ENCODE peak calls at places on chromosomes 7 and 10, in five cellular contexts. Y is brain microvascular endothelial cell, V is progenitor cell of endocrine pancreas, U is BE2C, X is WTC11. R is an unnamed sample.

GRCh38 chr7:70156052-70156451 is 557.8 kb downstream of the AUTS2 start:
- DNase-seq in Y (no peak), U (no peak), V (no peak), X (no peak), R (no peak)

GRCh38 chr7:105567024-105567423 is 14.3 kb downstream of the EFCAB10 start:
- DNase-seq in Y (no peak), V (no peak), X (no peak), U (no peak), R (no peak)

GRCh38 chr7:128104109-128104742 is 73.0 kb upstream of the LRRC4 start:
- DNase-seq in X (peak), V (no peak), U (peak), Y (peak), R (peak)

GRCh38 chr10:121928528-121928884 is 675 bp upstream of the ATE1 start:
- DNase-seq in X (no peak), V (no peak), U (no peak), Y (no peak), R (no peak)

GRCh38 chr10:75019360-75019759 is 92.1 kb upstream of the SAMD8 start:
- DNase-seq in X (no peak), Y (no peak), V (no peak), U (no peak), R (no peak)

GRCh38 chr7:32047075-32047474 is 23.1 kb downstream of the PDE1C start:
- DNase-seq in U (no peak), X (no peak), Y (no peak), V (no peak), R (no peak)

GRCh38 chr10:33327750-33328149 is 6.7 kb downstream of the NRP1 start:
- DNase-seq in U (no peak), X (no peak), Y (peak), V (no peak), R (no peak)

GRCh38 chr10:60594476-60595051 is 183.7 kb upstream of the CDK1 start:
- DNase-seq in V (no peak), Y (peak), X (no peak), U (no peak), R (no peak)

GRCh38 chr10:124653811-124654651 is 90.1 kb downstream of the FAM53B start:
- DNase-seq in X (no peak), Y (no peak), V (no peak), U (no peak), R (no peak)

GRCh38 chr7:129089521-129090212 is 34.8 kb upstream of the TNPO3 start:
- DNase-seq in V (no peak), Y (peak), X (no peak), U (no peak), R (no peak)

GRCh38 chr7:121391686-121392085 is 4.4 kb downstream of the FAM3C start:
- DNase-seq in U (no peak), X (no peak), V (no peak), Y (no peak), R (no peak)

GRCh38 chr7:100563809-100564400 is 9.8 kb downstream of the SAP25 start:
- DNase-seq in V (peak), Y (peak), U (peak), X (peak), R (peak)

GRCh38 chr10:103451871-103452713 is at the start of gene CALHM2:
- DNase-seq in Y (peak), V (no peak), X (peak), U (peak), R (no peak)

GRCh38 chr7:102128303-102128702 is 158.4 kb upstream of the SH2B2 start:
- DNase-seq in V (no peak), Y (no peak), X (no peak), U (no peak), R (no peak)

GRCh38 chr7:47284691-47285246 is 297.1 kb downstream of the TNS3 start:
- DNase-seq in X (no peak), Y (no peak), V (no peak), U (no peak), R (no peak)

GRCh38 chr10:71575934-71576801 is 143.4 kb downstream of the C10orf105 start:
- DNase-seq in V (no peak), Y (no peak), U (peak), X (no peak), R (no peak)

GRCh38 chr7:102012941-102013461 is 195.6 kb downstream of the CUX1 start:
- DNase-seq in Y (peak), V (no peak), U (no peak), X (no peak), R (no peak)

GRCh38 chr10:15990523-15991129 is 130.3 kb upstream of the MINDY3 start:
- DNase-seq in Y (no peak), X (peak), V (no peak), U (no peak), R (no peak)

GRCh38 chr10:43339136-43339535 is 32.3 kb upstream of the FXYD4 start:
- DNase-seq in V (no peak), X (no peak), U (no peak), Y (no peak), R (no peak)

GRCh38 chr10:75358835-75359421 is 42.6 kb downstream of the ZNF503 start:
- DNase-seq in U (no peak), Y (peak), V (no peak), X (no peak), R (no peak)

GRCh38 chr10:125782661-125783060 is 7.0 kb upstream of the MMP21 start:
- DNase-seq in X (no peak), V (no peak), Y (no peak), U (no peak), R (no peak)

GRCh38 chr10:29324220-29324831 is 35.5 kb downstream of the LYZL1 start:
- DNase-seq in Y (peak), X (no peak), V (no peak), U (no peak), R (no peak)

DNA sequence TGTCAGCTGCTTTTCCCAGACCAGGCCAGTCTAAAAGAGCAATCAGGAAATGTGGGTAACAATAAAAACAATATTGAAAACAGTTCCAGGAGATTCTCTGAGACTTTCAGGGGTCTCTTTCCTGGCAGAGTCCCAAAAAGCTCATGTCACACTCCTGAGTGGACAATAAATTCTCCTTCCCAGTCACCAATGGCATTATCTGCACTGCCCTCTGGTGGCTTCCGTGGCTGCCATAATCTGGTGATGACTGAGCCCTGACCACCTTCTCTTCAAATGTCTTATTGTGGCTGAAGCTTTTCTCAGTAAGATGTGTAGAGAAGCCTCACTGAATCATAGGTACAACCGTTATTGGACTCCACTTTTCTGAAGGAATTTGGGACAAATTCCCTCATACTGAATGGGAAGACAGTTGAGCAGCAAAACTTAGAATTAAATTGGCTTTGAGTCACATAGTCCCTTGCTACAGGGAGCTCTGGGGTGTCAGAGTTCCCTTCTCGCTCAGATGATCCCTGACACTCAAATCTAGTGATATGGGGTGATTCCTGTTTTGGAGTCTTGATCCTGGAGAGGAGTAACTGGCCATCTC is 24.4 kb upstream of the ASAH2 start:
- DNase-seq in Y (peak), X (peak), U (peak), V (peak), R (no peak)
- TF ChIP-seq CTCF in Y (peak), X (no peak), U (peak), V (peak), R (peak)

GRCh38 chr10:1377231-1377630 is 321.0 kb downstream of the WDR37 start:
- DNase-seq in Y (no peak), U (no peak), X (no peak), V (no peak), R (no peak)
- TF ChIP-seq CTCF in Y (no peak), U (no peak), X (no peak), V (no peak), R (no peak)

DNA sequence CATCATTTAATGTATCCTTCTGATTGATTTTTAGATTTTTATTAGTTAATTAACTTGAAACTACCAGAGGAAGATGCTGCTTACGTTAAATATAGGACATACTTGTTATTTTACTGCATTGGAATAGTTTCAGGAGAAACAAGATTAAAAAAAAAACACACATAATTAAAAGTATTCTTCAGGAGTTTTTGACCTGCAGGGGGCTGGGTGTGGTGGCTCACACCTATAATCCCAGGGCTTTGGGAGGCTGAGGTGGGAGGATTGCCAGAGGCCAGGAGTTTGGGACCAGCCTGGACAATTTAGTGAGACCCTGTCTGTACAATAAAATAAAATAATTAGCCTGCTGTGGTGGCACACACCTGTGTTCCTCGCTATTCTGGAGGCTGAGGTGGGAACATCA is 10.7 kb downstream of the CBLL1 start:
- DNase-seq in X (no peak), U (no peak), V (no peak), Y (no peak), R (no peak)
- TF ChIP-seq CTCF in X (no peak), U (peak), V (peak), Y (peak), R (no peak)

GRCh38 chr7:80278737-80279136 is 144.1 kb downstream of the GNAI1 start:
- DNase-seq in Y (no peak), V (no peak), X (no peak), U (no peak), R (no peak)

GRCh38 chr7:80277434-80278427 is 143.1 kb downstream of the GNAI1 start:
- DNase-seq in X (no peak), Y (peak), U (no peak), V (no peak), R (no peak)

GRCh38 chr7:80275192-80275605 is 140.6 kb downstream of the GNAI1 start:
- DNase-seq in Y (no peak), U (no peak), X (no peak), V (no peak), R (no peak)

GRCh38 chr7:80273327-80273726 is 138.7 kb downstream of the GNAI1 start:
- DNase-seq in U (no peak), X (no peak), V (no peak), Y (no peak), R (no peak)
- TF ChIP-seq CTCF in U (no peak), X (no peak), V (no peak), Y (no peak), R (no peak)

GRCh38 chr7:79241288-79242055 is 212.0 kb downstream of the MAGI2 start:
- DNase-seq in X (no peak), V (no peak), U (no peak), Y (peak), R (no peak)

GRCh38 chr7:79244482-79244881 is 209.0 kb downstream of the MAGI2 start:
- DNase-seq in U (no peak), X (no peak), Y (no peak), V (no peak), R (no peak)

GRCh38 chr7:79240413-79240812 is 213.1 kb downstream of the MAGI2 start:
- DNase-seq in V (no peak), Y (no peak), U (no peak), X (no peak), R (no peak)

GRCh38 chr7:79245623-79246249 is 207.7 kb downstream of the MAGI2 start:
- DNase-seq in V (no peak), U (no peak), Y (no peak), X (no peak), R (no peak)
- TF ChIP-seq CTCF in V (no peak), U (peak), Y (peak), X (no peak), R (no peak)

GRCh38 chr7:29309041-29309860 is 114.7 kb downstream of the CHN2 start:
- DNase-seq in X (no peak), V (no peak), U (no peak), Y (no peak), R (no peak)
- TF ChIP-seq CTCF in X (no peak), V (no peak), U (peak), Y (peak), R (peak)

DNA sequence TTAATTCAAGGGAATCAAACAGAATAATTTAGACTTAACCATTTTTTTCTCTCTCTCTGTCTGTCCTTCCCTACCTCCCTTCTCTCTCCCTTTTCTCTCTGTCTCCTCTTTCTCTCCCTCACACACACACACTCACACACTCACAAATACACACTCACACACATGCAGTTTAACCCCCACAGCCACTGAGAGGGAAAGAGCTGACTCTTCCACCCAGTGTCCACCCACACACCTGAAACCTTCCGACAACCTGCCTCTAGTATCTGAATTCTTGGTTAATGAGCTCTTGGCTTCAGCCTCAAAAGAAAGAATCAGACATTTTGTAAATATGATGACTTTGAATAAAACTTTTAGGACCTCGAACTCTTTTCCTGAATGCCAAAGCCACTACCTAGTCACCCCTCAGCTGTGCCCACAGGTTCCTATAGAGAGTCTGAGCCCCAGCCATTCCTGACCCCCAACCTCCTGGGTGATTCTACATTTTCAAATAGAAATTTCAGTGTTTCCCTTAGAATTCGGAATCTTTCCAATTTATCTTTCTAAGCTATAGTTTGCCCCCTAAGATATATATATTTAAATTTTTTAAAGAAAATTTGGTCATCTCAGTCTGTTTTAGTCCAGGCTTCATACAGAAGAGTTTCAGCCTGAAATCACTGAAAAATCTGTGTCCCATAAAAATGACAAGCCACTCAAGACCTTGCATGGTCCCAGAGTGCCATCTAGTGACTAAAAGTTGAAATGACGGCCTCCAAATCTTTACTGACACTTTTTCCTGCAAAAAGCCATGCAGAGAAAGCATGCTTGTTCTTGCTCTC is 202.8 kb downstream of the IPMK start:
- DNase-seq in U (peak), V (no peak), Y (peak), X (peak), R (no peak)
- TF ChIP-seq CTCF in U (peak), V (peak), Y (peak), X (peak), R (peak)

DNA sequence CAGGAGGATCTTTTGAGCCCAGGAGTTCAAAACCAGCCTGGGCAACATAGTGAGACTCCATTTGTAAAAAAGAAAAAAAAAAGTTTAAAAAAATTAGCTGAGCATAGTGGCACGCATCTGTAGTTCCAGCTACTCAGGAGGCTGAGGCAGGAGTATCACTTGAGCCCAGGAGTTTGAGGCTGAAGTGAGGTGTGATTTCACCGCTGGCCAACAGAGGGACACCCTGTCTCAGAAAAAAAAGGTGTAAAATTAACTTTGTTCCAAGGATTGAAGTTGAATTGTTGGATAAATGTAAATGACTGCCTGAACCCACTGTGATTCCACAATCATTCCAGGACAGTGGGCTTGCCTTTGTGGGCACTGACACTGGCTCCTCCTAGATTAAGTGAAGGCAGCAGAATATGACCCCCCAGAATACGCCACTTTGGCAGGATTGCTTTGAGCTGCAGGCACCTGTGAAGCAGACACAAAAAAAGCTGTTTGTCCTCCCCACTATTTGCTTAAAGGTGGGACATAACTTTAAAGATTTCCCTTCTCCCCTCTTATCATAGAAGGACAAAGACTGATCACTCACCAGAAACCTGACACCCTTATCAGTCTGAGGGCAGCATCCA is 57.2 kb upstream of the FOXI2 start:
- DNase-seq in Y (no peak), X (peak), U (no peak), V (no peak), R (no peak)
- TF ChIP-seq CTCF in Y (peak), X (peak), U (peak), V (peak), R (no peak)

GRCh38 chr7:22851140-22851539 is 28.5 kb upstream of the TOMM7 start:
- DNase-seq in Y (no peak), X (no peak), U (no peak), V (no peak), R (no peak)
- TF ChIP-seq CTCF in Y (no peak), X (no peak), U (no peak), V (no peak), R (no peak)

DNA sequence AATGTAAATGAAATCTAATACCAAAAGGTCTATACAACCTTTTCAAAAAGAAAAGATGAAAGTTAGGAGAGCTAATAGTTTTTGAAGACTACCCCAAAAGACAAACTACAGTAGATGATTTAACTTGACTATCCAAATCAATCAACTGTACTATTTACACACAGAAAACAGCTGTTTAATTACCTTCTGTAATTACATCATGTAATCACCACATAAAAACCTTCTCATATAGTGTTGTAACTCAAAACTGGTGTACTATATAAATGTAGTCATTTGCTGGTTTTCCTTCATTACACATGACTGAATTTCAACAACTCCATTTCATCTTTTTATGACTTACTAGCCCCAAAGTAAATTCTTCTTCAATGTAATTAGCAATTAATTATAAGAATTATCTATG is 4.5 kb downstream of the RTKN2 start:
- DNase-seq in U (no peak), X (no peak), V (no peak), Y (no peak), R (no peak)
- TF ChIP-seq CTCF in U (no peak), X (no peak), V (no peak), Y (no peak), R (no peak)

R was measured in D721Med.